ENCODE peak calls at places on chromosomes 16 and 17, in seven cellular contexts. A is GM04504, K is HCEC 1CT, X is ascending aorta, W is hypothalamus, T is HAP-1, R is fibroblast of villous mesenchyme. O is an unnamed sample.

GRCh38 chr16:27383511-27384243 is 18.3 kb upstream of the IL21R start:
- DNase-seq in A (no peak), K (no peak), X (peak), W (no peak), T (no peak), R (no peak), O (peak)

GRCh38 chr16:14110728-14111251 is 39.7 kb downstream of the MRTFB start:
- DNase-seq in A (no peak), K (no peak), X (no peak), W (no peak), T (no peak), R (no peak), O (no peak)

GRCh38 chr17:59727817-59728533 is 20.5 kb downstream of the VMP1 start:
- DNase-seq in A (no peak), K (no peak), X (no peak), W (no peak), T (no peak), R (no peak), O (no peak)

GRCh38 chr17:55660171-55660886 is 62.3 kb downstream of the TMEM100 start:
- DNase-seq in A (peak), K (no peak), X (no peak), W (no peak), T (no peak), R (peak), O (no peak)

GRCh38 chr17:74635418-74635817 is 11.9 kb upstream of the CD300E start:
- DNase-seq in A (no peak), K (no peak), X (no peak), W (no peak), T (no peak), R (no peak), O (no peak)

GRCh38 chr17:17815062-17815406 is 21.8 kb downstream of the SREBF1 start:
- DNase-seq in A (no peak), K (no peak), X (no peak), W (no peak), T (no peak), R (no peak), O (no peak)

GRCh38 chr16:593406-593805 is 3.5 kb downstream of the RAB40C start:
- DNase-seq in A (no peak), K (no peak), X (no peak), W (no peak), T (no peak), R (no peak), O (no peak)

GRCh38 chr16:30753596-30753995 is 5.4 kb downstream of the PHKG2 start:
- DNase-seq in A (no peak), K (no peak), X (no peak), W (no peak), T (no peak), R (no peak), O (no peak)

GRCh38 chr16:5468488-5468887 is 370.9 kb upstream of the EEF2KMT start:
- DNase-seq in A (no peak), K (no peak), X (no peak), W (no peak), T (no peak), R (no peak), O (no peak)

GRCh38 chr17:29664743-29665479 is 42.2 kb upstream of the CORO6 start:
- DNase-seq in A (peak), K (peak), X (no peak), W (no peak), T (no peak), R (peak), O (no peak)

GRCh38 chr17:50473901-50474300 is 4.8 kb upstream of the RSAD1 start:
- DNase-seq in A (no peak), K (no peak), X (no peak), W (no peak), T (no peak), R (no peak), O (no peak)

GRCh38 chr17:54937426-54937825 is 31.0 kb downstream of the COX11 start:
- DNase-seq in A (no peak), K (no peak), X (no peak), W (no peak), T (no peak), R (no peak), O (no peak)

GRCh38 chr17:18093616-18094408 is 6.1 kb downstream of the DRG2 start:
- DNase-seq in A (peak), K (peak), X (no peak), W (no peak), T (peak), R (peak), O (peak)

GRCh38 chr16:69772560-69773254 is 10.6 kb downstream of the WWP2 start:
- DNase-seq in A (no peak), K (no peak), X (no peak), W (no peak), T (no peak), R (peak), O (no peak)

GRCh38 chr17:47967607-47968252 is 3.2 kb upstream of the CDK5RAP3 start:
- DNase-seq in A (peak), K (peak), X (no peak), W (no peak), T (no peak), R (peak), O (no peak)

GRCh38 chr16:73671102-73671501 is 623.2 kb upstream of the ZFHX3 start:
- DNase-seq in A (no peak), K (no peak), X (no peak), W (no peak), T (no peak), R (no peak), O (no peak)

O was measured in HL-60.